ENCODE peak calls at places on chromosomes 3 and 15, in eight cellular contexts. One of them, this sample, is unnamed.

GRCh38 chr3:157442729-157443128 is 6.1 kb downstream of the PTX3 start:
- DNase-seq in NCI-H2081: no peak
- DNase-seq in heart right ventricle: no peak
- DNase-seq in activated CD4-positive, alpha-beta T cell treated with anti-CD3 and anti-CD28 coated beads, Interleukin-2, amount 10 ng/mL, durations not matched to agents 7 days and 5 days: no peak
- DNase-seq in sciatic nerve: no peak
- DNase-seq in NCI-H460: no peak
- DNase-seq in omental fat pad: no peak
- DNase-seq in coronary artery: no peak
- DNase-seq in this sample: no peak

GRCh38 chr15:41955807-41956525 is 16.4 kb downstream of the EHD4 start:
- DNase-seq in heart right ventricle: no peak
- DNase-seq in activated CD4-positive, alpha-beta T cell treated with anti-CD3 and anti-CD28 coated beads, Interleukin-2, amount 10 ng/mL, durations not matched to agents 7 days and 5 days: no peak
- DNase-seq in sciatic nerve: no peak
- DNase-seq in coronary artery: no peak
- DNase-seq in NCI-H460: no peak
- DNase-seq in NCI-H2081: no peak
- DNase-seq in omental fat pad: no peak
- DNase-seq in this sample: no peak

GRCh38 chr15:58697220-58697619 is 52.3 kb downstream of the ADAM10 start:
- DNase-seq in activated CD4-positive, alpha-beta T cell treated with anti-CD3 and anti-CD28 coated beads, Interleukin-2, amount 10 ng/mL, durations not matched to agents 7 days and 5 days: no peak
- DNase-seq in sciatic nerve: no peak
- DNase-seq in coronary artery: no peak
- DNase-seq in NCI-H2081: no peak
- DNase-seq in NCI-H460: no peak
- DNase-seq in omental fat pad: no peak
- DNase-seq in heart right ventricle: no peak
- DNase-seq in this sample: no peak

GRCh38 chr3:11245827-11246662 is 26.2 kb upstream of the ATG7 start:
- DNase-seq in coronary artery: no peak
- DNase-seq in heart right ventricle: no peak
- DNase-seq in NCI-H2081: no peak
- DNase-seq in NCI-H460: no peak
- DNase-seq in sciatic nerve: no peak
- DNase-seq in activated CD4-positive, alpha-beta T cell treated with anti-CD3 and anti-CD28 coated beads, Interleukin-2, amount 10 ng/mL, durations not matched to agents 7 days and 5 days: no peak
- DNase-seq in omental fat pad: no peak
- DNase-seq in this sample: no peak

GRCh38 chr3:39809181-39809994 is at the start of gene MYRIP:
- DNase-seq in NCI-H2081: peak
- DNase-seq in NCI-H460: peak
- DNase-seq in sciatic nerve: no peak
- DNase-seq in heart right ventricle: peak
- DNase-seq in coronary artery: no peak
- DNase-seq in activated CD4-positive, alpha-beta T cell treated with anti-CD3 and anti-CD28 coated beads, Interleukin-2, amount 10 ng/mL, durations not matched to agents 7 days and 5 days: no peak
- DNase-seq in omental fat pad: no peak
- DNase-seq in this sample: peak

GRCh38 chr3:153829596-153830170 is 291.5 kb upstream of the ARHGEF26 start:
- DNase-seq in coronary artery: no peak
- DNase-seq in sciatic nerve: no peak
- DNase-seq in activated CD4-positive, alpha-beta T cell treated with anti-CD3 and anti-CD28 coated beads, Interleukin-2, amount 10 ng/mL, durations not matched to agents 7 days and 5 days: no peak
- DNase-seq in NCI-H2081: no peak
- DNase-seq in omental fat pad: no peak
- DNase-seq in NCI-H460: peak
- DNase-seq in heart right ventricle: no peak
- DNase-seq in this sample: no peak

GRCh38 chr3:54033761-54034160 is 88.6 kb upstream of the CACNA2D3 start:
- DNase-seq in activated CD4-positive, alpha-beta T cell treated with anti-CD3 and anti-CD28 coated beads, Interleukin-2, amount 10 ng/mL, durations not matched to agents 7 days and 5 days: no peak
- DNase-seq in heart right ventricle: peak
- DNase-seq in NCI-H460: no peak
- DNase-seq in coronary artery: no peak
- DNase-seq in sciatic nerve: no peak
- DNase-seq in NCI-H2081: no peak
- DNase-seq in omental fat pad: no peak
- DNase-seq in this sample: no peak

GRCh38 chr3:167861649-167862048 is 126.1 kb downstream of the SERPINI1 start:
- DNase-seq in NCI-H460: no peak
- DNase-seq in omental fat pad: no peak
- DNase-seq in activated CD4-positive, alpha-beta T cell treated with anti-CD3 and anti-CD28 coated beads, Interleukin-2, amount 10 ng/mL, durations not matched to agents 7 days and 5 days: no peak
- DNase-seq in NCI-H2081: no peak
- DNase-seq in heart right ventricle: no peak
- DNase-seq in sciatic nerve: no peak
- DNase-seq in coronary artery: no peak
- DNase-seq in this sample: no peak

GRCh38 chr15:77753238-77753873 is 120.6 kb upstream of the LINGO1 start:
- DNase-seq in omental fat pad: no peak
- DNase-seq in NCI-H2081: no peak
- DNase-seq in sciatic nerve: no peak
- DNase-seq in NCI-H460: no peak
- DNase-seq in activated CD4-positive, alpha-beta T cell treated with anti-CD3 and anti-CD28 coated beads, Interleukin-2, amount 10 ng/mL, durations not matched to agents 7 days and 5 days: peak
- DNase-seq in heart right ventricle: no peak
- DNase-seq in coronary artery: no peak
- DNase-seq in this sample: no peak